ENCODE peak calls at places on chromosome 14, in six cellular contexts. One of them, this sample, is unnamed.

GRCh38 chr14:63228221-63228620 is 24.0 kb downstream of the RHOJ start:
- DNase-seq in mesendoderm: no peak
- DNase-seq in neuronal stem cell: no peak
- DNase-seq in H1: no peak
- DNase-seq in mesenchymal stem cell: no peak
- DNase-seq in IMR-90: no peak
- DNase-seq in this sample: no peak

GRCh38 chr14:87883750-87884149 is 109.2 kb downstream of the GALC start:
- DNase-seq in neuronal stem cell: no peak
- DNase-seq in IMR-90: no peak
- DNase-seq in mesenchymal stem cell: no peak
- DNase-seq in mesendoderm: no peak
- DNase-seq in H1: no peak
- DNase-seq in this sample: no peak

GRCh38 chr14:61145258-61145902 is 135.8 kb downstream of the TMEM30B start:
- DNase-seq in neuronal stem cell: no peak
- DNase-seq in mesenchymal stem cell: peak; percentile 71
- DNase-seq in IMR-90: peak; percentile 99
- DNase-seq in mesendoderm: peak; percentile 54
- DNase-seq in H1: no peak
- DNase-seq in this sample: no peak

GRCh38 chr14:60753264-60754126 is 18.9 kb downstream of the MNAT1 start:
- DNase-seq in neuronal stem cell: no peak
- DNase-seq in mesenchymal stem cell: no peak
- DNase-seq in H1: no peak
- DNase-seq in IMR-90: peak; percentile 40
- DNase-seq in mesendoderm: no peak
- DNase-seq in this sample: no peak

GRCh38 chr14:33120341-33120740 is 181.7 kb downstream of the NPAS3 start:
- DNase-seq in IMR-90: no peak
- DNase-seq in mesendoderm: no peak
- DNase-seq in neuronal stem cell: no peak
- DNase-seq in H1: no peak
- DNase-seq in mesenchymal stem cell: peak; percentile 92
- DNase-seq in this sample: no peak

GRCh38 chr14:101075025-101075800 is 171.7 kb upstream of the RTL1 start:
- DNase-seq in mesendoderm: no peak
- DNase-seq in H1: no peak
- DNase-seq in neuronal stem cell: no peak
- DNase-seq in IMR-90: no peak
- DNase-seq in mesenchymal stem cell: no peak
- DNase-seq in this sample: no peak

GRCh38 chr14:59761851-59762250 is 108.7 kb downstream of the RTN1 start:
- DNase-seq in neuronal stem cell: no peak
- DNase-seq in mesendoderm: no peak
- DNase-seq in IMR-90: no peak
- DNase-seq in mesenchymal stem cell: no peak
- DNase-seq in H1: no peak
- DNase-seq in this sample: no peak

GRCh38 chr14:54489731-54490447 is 1.1 kb upstream of the GMFB start:
- DNase-seq in neuronal stem cell: no peak
- DNase-seq in IMR-90: no peak
- DNase-seq in H1: no peak
- DNase-seq in mesenchymal stem cell: no peak
- DNase-seq in mesendoderm: peak; percentile 90
- DNase-seq in this sample: no peak

GRCh38 chr14:101956179-101956885 is 8.0 kb upstream of the DYNC1H1 start:
- DNase-seq in mesendoderm: no peak
- DNase-seq in H1: no peak
- DNase-seq in neuronal stem cell: no peak
- DNase-seq in mesenchymal stem cell: no peak
- DNase-seq in IMR-90: no peak
- DNase-seq in this sample: no peak

GRCh38 chr14:54182419-54183040 is 214.3 kb upstream of the CDKN3 start:
- DNase-seq in H1: no peak
- DNase-seq in mesendoderm: no peak
- DNase-seq in IMR-90: peak; percentile 74
- DNase-seq in neuronal stem cell: no peak
- DNase-seq in mesenchymal stem cell: peak; percentile 76
- DNase-seq in this sample: no peak

GRCh38 chr14:55589171-55589570 is 9.2 kb downstream of the KTN1 start:
- DNase-seq in H1: no peak
- DNase-seq in mesenchymal stem cell: no peak
- DNase-seq in mesendoderm: no peak
- DNase-seq in IMR-90: no peak
- DNase-seq in neuronal stem cell: no peak
- DNase-seq in this sample: no peak

GRCh38 chr14:64438181-64438839 is 27.0 kb upstream of the AKAP5 start:
- DNase-seq in IMR-90: peak; percentile 87
- DNase-seq in neuronal stem cell: no peak
- DNase-seq in mesenchymal stem cell: peak; percentile 77
- DNase-seq in H1: no peak
- DNase-seq in mesendoderm: peak; percentile 28
- DNase-seq in this sample: no peak

GRCh38 chr14:54133896-54134295 is 177.3 kb upstream of the BMP4 start:
- DNase-seq in neuronal stem cell: no peak
- DNase-seq in H1: no peak
- DNase-seq in IMR-90: peak; percentile 59
- DNase-seq in mesendoderm: peak; percentile 83
- DNase-seq in mesenchymal stem cell: peak; percentile 37
- DNase-seq in this sample: no peak

GRCh38 chr14:42222924-42223471 is 616.3 kb downstream of the LRFN5 start:
- DNase-seq in H1: no peak
- DNase-seq in mesenchymal stem cell: peak; percentile 60
- DNase-seq in IMR-90: peak; percentile 83
- DNase-seq in mesendoderm: no peak
- DNase-seq in neuronal stem cell: no peak
- DNase-seq in this sample: no peak

GRCh38 chr14:49552630-49553029 is 33.5 kb downstream of the RPS29 start:
- DNase-seq in mesenchymal stem cell: no peak
- DNase-seq in H1: no peak
- DNase-seq in neuronal stem cell: no peak
- DNase-seq in IMR-90: no peak
- DNase-seq in mesendoderm: no peak
- DNase-seq in this sample: no peak

GRCh38 chr14:31855262-31855661 is 221.8 kb upstream of the ARHGAP5 start:
- DNase-seq in mesenchymal stem cell: peak; percentile 6
- DNase-seq in mesendoderm: no peak
- DNase-seq in IMR-90: no peak
- DNase-seq in neuronal stem cell: no peak
- DNase-seq in H1: no peak
- DNase-seq in this sample: no peak

GRCh38 chr14:65810326-65810725 is 397.8 kb downstream of the FUT8 start:
- DNase-seq in neuronal stem cell: no peak
- DNase-seq in mesendoderm: no peak
- DNase-seq in IMR-90: no peak
- DNase-seq in H1: no peak
- DNase-seq in mesenchymal stem cell: no peak
- DNase-seq in this sample: no peak

GRCh38 chr14:95218006-95218405 is 60.7 kb upstream of the DICER1 start:
- DNase-seq in mesendoderm: peak; percentile 64
- DNase-seq in IMR-90: no peak
- DNase-seq in H1: no peak
- DNase-seq in mesenchymal stem cell: no peak
- DNase-seq in neuronal stem cell: no peak
- DNase-seq in this sample: no peak

GRCh38 chr14:68165274-68165843 is 345.8 kb downstream of the RAD51B start:
- DNase-seq in H1: no peak
- DNase-seq in mesenchymal stem cell: no peak
- DNase-seq in neuronal stem cell: no peak
- DNase-seq in mesendoderm: no peak
- DNase-seq in IMR-90: no peak
- DNase-seq in this sample: no peak

GRCh38 chr14:68167019-68167716 is 347.6 kb downstream of the RAD51B start:
- DNase-seq in neuronal stem cell: no peak
- DNase-seq in mesenchymal stem cell: no peak
- DNase-seq in IMR-90: no peak
- DNase-seq in mesendoderm: no peak
- DNase-seq in H1: no peak
- DNase-seq in this sample: no peak

GRCh38 chr14:68160779-68161546 is 341.4 kb downstream of the RAD51B start:
- DNase-seq in IMR-90: no peak
- DNase-seq in H1: no peak
- DNase-seq in neuronal stem cell: no peak
- DNase-seq in mesendoderm: no peak
- DNase-seq in mesenchymal stem cell: no peak
- DNase-seq in this sample: no peak

GRCh38 chr14:68167717-68168087 is 348.1 kb downstream of the RAD51B start:
- DNase-seq in H1: no peak
- DNase-seq in neuronal stem cell: no peak
- DNase-seq in mesendoderm: no peak
- DNase-seq in mesenchymal stem cell: no peak
- DNase-seq in IMR-90: no peak
- DNase-seq in this sample: no peak

GRCh38 chr14:68164723-68165122 is 345.1 kb downstream of the RAD51B start:
- DNase-seq in mesenchymal stem cell: no peak
- DNase-seq in mesendoderm: no peak
- DNase-seq in IMR-90: no peak
- DNase-seq in H1: no peak
- DNase-seq in neuronal stem cell: no peak
- DNase-seq in this sample: no peak
- H2BK15ac ChIP-seq in mesenchymal stem cell: no peak overlapping the region
- H2BK15ac ChIP-seq in mesendoderm: no peak overlapping the region
- H2BK15ac ChIP-seq in IMR-90: no peak overlapping the region
- H2BK15ac ChIP-seq in H1: no peak overlapping the region
- H2BK15ac ChIP-seq in neuronal stem cell: no peak overlapping the region
- H2BK15ac ChIP-seq in this sample: no peak overlapping the region

GRCh38 chr14:103418508-103418818 is 33.2 kb downstream of the MARK3 start:
- DNase-seq in neuronal stem cell: no peak
- DNase-seq in H1: no peak
- DNase-seq in mesendoderm: peak; percentile 84
- DNase-seq in mesenchymal stem cell: peak; percentile 92
- DNase-seq in IMR-90: peak; percentile 87
- DNase-seq in this sample: no peak
- H2BK15ac ChIP-seq in neuronal stem cell: no peak overlapping the region
- H2BK15ac ChIP-seq in H1: no peak overlapping the region
- H2BK15ac ChIP-seq in mesendoderm: no peak overlapping the region
- H2BK15ac ChIP-seq in mesenchymal stem cell: no peak overlapping the region
- H2BK15ac ChIP-seq in IMR-90: no peak overlapping the region
- H2BK15ac ChIP-seq in this sample: no peak overlapping the region

DNA sequence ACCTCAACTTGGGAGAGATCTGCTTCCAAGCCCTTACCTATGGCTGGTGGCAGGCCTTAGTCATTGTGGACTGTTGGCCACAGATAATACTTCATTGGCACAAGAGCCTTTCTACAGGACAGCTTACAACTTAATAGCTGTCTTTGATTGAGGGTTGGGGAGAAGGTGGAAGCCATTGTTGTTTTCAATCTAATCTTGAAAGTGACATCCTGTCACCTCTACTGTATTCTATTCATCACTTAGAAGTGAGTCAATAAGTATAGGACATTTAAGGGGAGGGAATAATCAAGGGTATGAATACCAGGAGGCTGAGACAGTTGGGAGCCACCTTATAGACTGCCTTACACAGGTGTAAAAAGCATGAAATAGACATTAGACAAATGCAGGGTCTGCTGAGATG is 906.3 kb downstream of the NRXN3 start:
- DNase-seq in mesenchymal stem cell: no peak
- DNase-seq in IMR-90: no peak
- DNase-seq in neuronal stem cell: no peak
- DNase-seq in H1: no peak
- DNase-seq in mesendoderm: no peak
- DNase-seq in this sample: no peak
- H2BK15ac ChIP-seq in mesenchymal stem cell: no peak overlapping the region
- H2BK15ac ChIP-seq in IMR-90: no peak overlapping the region
- H2BK15ac ChIP-seq in neuronal stem cell: no peak overlapping the region
- H2BK15ac ChIP-seq in H1: no peak overlapping the region
- H2BK15ac ChIP-seq in mesendoderm: no peak overlapping the region
- H2BK15ac ChIP-seq in this sample: no peak overlapping the region

GRCh38 chr14:51513933-51514332 is 137.8 kb upstream of the FRMD6 start:
- DNase-seq in mesendoderm: no peak
- DNase-seq in H1: no peak
- DNase-seq in neuronal stem cell: no peak
- DNase-seq in mesenchymal stem cell: no peak
- DNase-seq in IMR-90: no peak
- DNase-seq in this sample: no peak
- H2BK15ac ChIP-seq in mesendoderm: no peak overlapping the region
- H2BK15ac ChIP-seq in H1: no peak overlapping the region
- H2BK15ac ChIP-seq in neuronal stem cell: no peak overlapping the region
- H2BK15ac ChIP-seq in mesenchymal stem cell: no peak overlapping the region
- H2BK15ac ChIP-seq in IMR-90: no peak overlapping the region
- H2BK15ac ChIP-seq in this sample: no peak overlapping the region

This sample was measured in H9.